ENCODE peak calls at places on chromosomes 4 and X, in five cellular contexts. A is SK-N-SH; X is CD4-positive, alpha-beta T cell; Y is left ventricle myocardium inferior; Q is CD8-positive, alpha-beta T cell. N is an unnamed sample.

GRCh38 chr4:177302371-177303100 is 7.1 kb upstream of the NEIL3 start:
- DNase-seq in A (no peak), X (no peak), Q (no peak), Y (no peak), N (no peak)

GRCh38 chr4:73912191-73912590 is 43.0 kb downstream of the CXCL1 start:
- DNase-seq in X (no peak), Y (no peak), Q (no peak), A (no peak), N (no peak)

GRCh38 chr4:68257719-68258118 is 12.2 kb upstream of the TMPRSS11B start:
- DNase-seq in Q (no peak), X (no peak), Y (no peak), A (no peak), N (no peak)

GRCh38 chr4:65416875-65417274 is 253.4 kb downstream of the EPHA5 start:
- DNase-seq in A (no peak), X (no peak), Y (peak; percentile 26), Q (no peak), N (no peak)

GRCh38 chrX:102155806-102156179 is at the start of gene BEX5:
- DNase-seq in A (peak; percentile 53), Y (peak; percentile 28), Q (peak; percentile 11), X (peak; percentile 47), N (peak; percentile 77)

GRCh38 chr4:114417214-114417613 is 181.4 kb upstream of the UGT8 start:
- DNase-seq in X (no peak), Y (no peak), Q (no peak), A (peak; percentile 3), N (no peak)

GRCh38 chr4:17811078-17811603 is 362 bp downstream of the NCAPG start:
- DNase-seq in X (no peak), Q (no peak), A (no peak), Y (peak; percentile 16), N (no peak)

GRCh38 chrX:24396236-24396929 is 35.9 kb downstream of the SUPT20HL1 start:
- DNase-seq in X (no peak), Y (no peak), A (no peak), Q (no peak), N (no peak)

GRCh38 chr4:47209833-47210232 is 178.5 kb downstream of the GABRB1 start:
- DNase-seq in A (no peak), Q (no peak), Y (no peak), X (no peak), N (no peak)

GRCh38 chr4:38378478-38378877 is 285.5 kb upstream of the KLF3 start:
- DNase-seq in Y (no peak), X (no peak), Q (no peak), A (no peak), N (no peak)

GRCh38 chr4:184170996-184171395 is 46.7 kb downstream of the ENPP6 start:
- DNase-seq in A (no peak), Q (no peak), Y (no peak), X (no peak), N (no peak)

GRCh38 chr4:141501931-141502330 is 134.5 kb upstream of the IL15 start:
- DNase-seq in A (no peak), Q (no peak), X (no peak), Y (no peak), N (no peak)

GRCh38 chrX:23387826-23388225 is 53.2 kb downstream of the PTCHD1 start:
- DNase-seq in X (no peak), Q (no peak), A (no peak), Y (no peak), N (no peak)

GRCh38 chrX:7059214-7059838 is 88.2 kb upstream of the STS start:
- DNase-seq in X (no peak), Q (no peak), Y (no peak), A (no peak), N (no peak)

GRCh38 chrX:115462406-115462805 is 98.6 kb upstream of the PLS3 start:
- DNase-seq in Y (no peak), Q (no peak), A (no peak), X (no peak), N (no peak)

GRCh38 chr4:17578482-17578891 is 1.5 kb downstream of the LAP3 start:
- DNase-seq in Q (no peak), A (no peak), X (no peak), Y (no peak), N (no peak)

GRCh38 chrX:24876782-24877315 is 138.9 kb downstream of the ARX start:
- DNase-seq in A (no peak), X (no peak), Q (no peak), Y (no peak), N (no peak)

GRCh38 chr4:169059294-169060201 is 49.5 kb upstream of the CBR4 start:
- DNase-seq in Q (no peak), A (no peak), Y (peak; percentile 35), X (no peak), N (no peak)

GRCh38 chrX:111490683-111491082 is 20.8 kb upstream of the SERTM2 start:
- DNase-seq in A (no peak), Y (no peak), Q (no peak), X (no peak), N (no peak)

GRCh38 chr4:188596027-188596426 is 456.8 kb downstream of the TRIML1 start:
- DNase-seq in A (no peak), X (no peak), Q (no peak), Y (no peak), N (no peak)

GRCh38 chrX:70444326-70445196 is at the start of gene DLG3:
- DNase-seq in Y (no peak), X (no peak), A (peak; percentile 84), Q (no peak), N (peak; percentile 74)

GRCh38 chr4:83219344-83219990 is 65.1 kb downstream of the COQ2 start:
- DNase-seq in X (peak; percentile 68), Q (no peak), A (no peak), Y (no peak), N (no peak)

GRCh38 chr4:3860913-3861636 is 94.9 kb downstream of the ADRA2C start:
- DNase-seq in Q (no peak), X (no peak), Y (no peak), A (no peak), N (no peak)

GRCh38 chrX:124035657-124036056 is 74.2 kb downstream of the STAG2 start:
- DNase-seq in A (no peak), Q (no peak), X (no peak), Y (no peak), N (no peak)

GRCh38 chr4:105952596-105952995 is 57.3 kb downstream of the NPNT start:
- DNase-seq in A (no peak), X (no peak), Y (no peak), Q (no peak), N (no peak)
- H3K27ac ChIP-seq in A (no peak overlapping the region), X (no peak overlapping the region), Y (no peak overlapping the region), Q (no peak overlapping the region), N (no peak overlapping the region)

GRCh38 chr4:2835978-2836377 is 7.7 kb upstream of the ADD1 start:
- DNase-seq in Q (no peak), Y (peak; percentile 11), X (no peak), A (no peak), N (peak; percentile 47)

GRCh38 chr4:2834001-2834921 is 9.4 kb upstream of the ADD1 start:
- DNase-seq in A (no peak), Y (peak; percentile 11), X (no peak), Q (no peak), N (peak; percentile 52)

GRCh38 chr4:2837110-2837903 is 6.3 kb upstream of the ADD1 start:
- DNase-seq in Q (no peak), X (no peak), Y (no peak), A (peak; percentile 25), N (peak; percentile 46)

GRCh38 chr4:2837904-2838496 is 5.6 kb upstream of the ADD1 start:
- DNase-seq in A (peak; percentile 30), X (peak; percentile 78), Q (peak; percentile 65), Y (no peak), N (peak; percentile 6)

DNA sequence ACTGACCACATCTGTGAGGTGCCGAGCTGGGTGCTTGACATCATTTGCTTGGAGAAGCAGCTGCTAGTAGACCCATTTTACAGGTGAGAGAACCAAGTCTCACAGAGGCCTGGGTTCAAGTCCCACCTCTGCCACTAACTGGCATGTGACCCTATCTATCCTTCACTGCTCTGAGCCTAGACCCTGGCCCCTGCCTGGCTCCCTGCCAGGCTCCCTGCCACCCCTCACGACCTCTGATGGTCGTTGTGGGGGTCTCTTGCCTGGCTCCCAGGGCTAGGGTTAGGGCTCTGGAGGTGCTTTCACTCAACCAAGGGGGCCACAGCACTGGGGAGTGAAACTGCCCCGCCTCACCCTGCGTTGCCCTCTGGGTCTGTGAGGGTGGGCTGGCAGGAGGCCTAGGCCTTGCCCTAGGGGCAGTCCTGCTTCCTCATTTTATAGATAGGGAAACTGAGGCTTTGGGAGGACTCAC is 7.2 kb upstream of the ADD1 start:
- DNase-seq in Q (no peak), Y (peak; percentile 13), A (no peak), X (no peak), N (no peak)
- H3K27ac ChIP-seq in Q (peak overlapping the region; percentile 40), Y (peak overlapping the region; percentile 55), A (no peak overlapping the region), X (peak overlapping the region; percentile 49), N (peak overlapping the region; percentile 36)

GRCh38 chrX:74346124-74346523 is 42.1 kb downstream of the ZCCHC13 start:
- DNase-seq in X (no peak), Q (no peak), A (no peak), Y (no peak), N (no peak)

GRCh38 chrX:74351760-74352159 is 47.8 kb downstream of the ZCCHC13 start:
- DNase-seq in Q (no peak), A (no peak), X (no peak), Y (no peak), N (no peak)

GRCh38 chrX:74353984-74354383 is 50.0 kb downstream of the ZCCHC13 start:
- DNase-seq in Y (no peak), Q (no peak), A (no peak), X (no peak), N (no peak)

GRCh38 chrX:74343970-74344622 is 40.1 kb downstream of the ZCCHC13 start:
- DNase-seq in Y (no peak), X (peak; percentile 16), Q (peak; percentile 13), A (peak; percentile 57), N (no peak)

GRCh38 chrX:74349387-74349786 is 45.4 kb downstream of the ZCCHC13 start:
- DNase-seq in Q (no peak), X (no peak), Y (no peak), A (no peak), N (no peak)
- H3K27ac ChIP-seq in Q (no peak overlapping the region), X (no peak overlapping the region), Y (no peak overlapping the region), A (no peak overlapping the region), N (no peak overlapping the region)

GRCh38 chr4:155445306-155445705 is 68.5 kb upstream of the MAP9 start:
- DNase-seq in X (no peak), Y (no peak), Q (no peak), A (no peak), N (no peak)
- H3K27ac ChIP-seq in X (no peak overlapping the region), Y (no peak overlapping the region), Q (no peak overlapping the region), A (no peak overlapping the region), N (no peak overlapping the region)

GRCh38 chrX:153941331-153942252 is 2.9 kb downstream of the RENBP start:
- DNase-seq in Y (no peak), Q (no peak), A (no peak), X (no peak), N (no peak)

GRCh38 chrX:153945956-153946909 is 1.8 kb upstream of the RENBP start:
- DNase-seq in Q (no peak), Y (no peak), A (no peak), X (no peak), N (no peak)

GRCh38 chrX:153946910-153947769 is 2.7 kb upstream of the RENBP start:
- DNase-seq in Q (peak; percentile 60), Y (peak; percentile 63), A (peak; percentile 91), X (peak; percentile 78), N (peak; percentile 79)

GRCh38 chrX:153944800-153945150 is 332 bp upstream of the RENBP start:
- DNase-seq in X (no peak), A (no peak), Y (no peak), Q (no peak), N (no peak)

GRCh38 chrX:153944140-153944799 is at the start of gene RENBP:
- DNase-seq in A (peak; percentile 70), Y (peak; percentile 61), Q (no peak), X (peak; percentile 48), N (peak; percentile 79)
- H3K27ac ChIP-seq in A (no peak within 1 kb of the TSS), Y (peak within 1 kb of the TSS; percentile 50), Q (no peak within 1 kb of the TSS), X (no peak within 1 kb of the TSS), N (peak within 1 kb of the TSS; percentile 12)

N was measured in upper lobe of left lung.